ENCODE peak calls at places on chromosomes 13 and 19, in seven cellular contexts. W is H54, V is choroid plexus epithelial cell, Q is hepatic stellate cell, S is fibroblast of mammary gland, O is fibroblast of villous mesenchyme, K is caudate nucleus. P is an unnamed sample.

GRCh38 chr19:54151362-54152035 is 8.0 kb downstream of the LENG1 start:
- DNase-seq in W (no peak), S (no peak), O (no peak), K (peak), Q (no peak), V (no peak), P (no peak)

GRCh38 chr19:36041831-36042230 is 9.2 kb upstream of the CLIP3 start:
- DNase-seq in W (no peak), O (peak), Q (peak), K (peak), S (peak), V (peak), P (no peak)

GRCh38 chr13:107650081-107650701 is 565.1 kb downstream of the LIG4 start:
- DNase-seq in V (peak), W (peak), K (peak), O (peak), Q (peak), S (peak), P (peak)

GRCh38 chr13:75460644-75461043 is 21.3 kb downstream of the TBC1D4 start:
- DNase-seq in V (no peak), S (no peak), W (no peak), K (no peak), Q (no peak), O (no peak), P (no peak)

GRCh38 chr13:76641056-76641455 is 245.1 kb downstream of the KCTD12 start:
- DNase-seq in W (no peak), V (no peak), Q (no peak), O (peak), K (no peak), S (peak), P (no peak)

GRCh38 chr19:54418930-54419800 is 3.9 kb downstream of the TTYH1 start:
- DNase-seq in W (no peak), Q (peak), V (no peak), O (no peak), K (no peak), S (no peak), P (no peak)

GRCh38 chr13:50512602-50513527 is 330.6 kb downstream of the DLEU7 start:
- DNase-seq in W (no peak), Q (peak), O (peak), K (peak), V (peak), S (peak), P (no peak)

GRCh38 chr19:54335979-54336892 is 2.7 kb downstream of the LILRA4 start:
- DNase-seq in O (no peak), W (no peak), V (no peak), K (no peak), Q (no peak), S (no peak), P (no peak)

GRCh38 chr13:23159205-23159586 is 21.6 kb upstream of the SGCG start:
- DNase-seq in S (peak), V (peak), O (peak), W (no peak), K (no peak), Q (peak), P (no peak)

GRCh38 chr13:20489185-20489820 is 36.4 kb downstream of the CRYL1 start:
- DNase-seq in O (no peak), W (no peak), Q (no peak), V (peak), S (peak), K (no peak), P (peak)

GRCh38 chr19:3868770-3869456 is at the start of gene ZFR2:
- DNase-seq in V (no peak), O (no peak), S (no peak), K (peak), W (no peak), Q (no peak), P (no peak)

GRCh38 chr13:98269386-98269785 is 92.3 kb upstream of the RNF113B start:
- DNase-seq in O (no peak), S (no peak), K (no peak), W (no peak), Q (no peak), V (no peak), P (no peak)

GRCh38 chr13:111006508-111007031 is 91.7 kb upstream of the ANKRD10 start:
- DNase-seq in O (peak), Q (peak), S (peak), W (no peak), K (no peak), V (peak), P (no peak)

GRCh38 chr19:35347171-35347929 is at the start of gene FFAR1:
- DNase-seq in K (no peak), O (no peak), Q (no peak), V (no peak), W (no peak), S (no peak), P (no peak)

GRCh38 chr13:46354143-46355087 is 32.6 kb downstream of the RUBCNL start:
- DNase-seq in S (peak), O (peak), Q (peak), V (peak), K (no peak), W (peak), P (no peak)

GRCh38 chr19:10655457-10656312 is 1.5 kb downstream of the ILF3 start:
- DNase-seq in Q (peak), W (no peak), V (peak), K (no peak), S (peak), O (peak), P (no peak)

GRCh38 chr13:26965976-26966375 is 205.4 kb upstream of the GPR12 start:
- DNase-seq in V (peak), K (no peak), W (no peak), Q (peak), S (peak), O (peak), P (no peak)

GRCh38 chr19:45469835-45470146 is 2.0 kb downstream of the FOSB start:
- DNase-seq in O (no peak), V (peak), S (no peak), K (no peak), W (peak), Q (no peak), P (no peak)

GRCh38 chr13:25286308-25286968 is 850 bp downstream of the MTMR6 start:
- DNase-seq in K (peak), W (no peak), O (peak), V (peak), Q (peak), S (peak), P (peak)

GRCh38 chr13:23867027-23867491 is 22.1 kb downstream of the MIPEP start:
- DNase-seq in K (no peak), W (peak), S (peak), Q (peak), O (peak), V (peak), P (no peak)

GRCh38 chr19:1001538-1002166 is 1.4 kb downstream of the GRIN3B start:
- DNase-seq in S (no peak), K (no peak), W (peak), V (no peak), Q (peak), O (no peak), P (no peak)

GRCh38 chr13:21837841-21838551 is 167.1 kb downstream of the FGF9 start:
- DNase-seq in K (no peak), W (no peak), Q (no peak), O (peak), V (no peak), S (no peak), P (no peak)

GRCh38 chr19:52307275-52307674 is 10.3 kb downstream of the ZNF480 start:
- DNase-seq in V (peak), K (no peak), Q (no peak), S (peak), O (peak), W (no peak), P (no peak)

GRCh38 chr19:13938361-13939027 is at the start of gene PODNL1:
- DNase-seq in W (peak), Q (peak), V (peak), K (no peak), S (peak), O (peak), P (no peak)

GRCh38 chr13:67147257-67148218 is 82.6 kb downstream of the PCDH9 start:
- DNase-seq in Q (peak), K (no peak), O (peak), V (peak), S (peak), W (no peak), P (no peak)

GRCh38 chr13:75153834-75154233 is 328.1 kb downstream of the TBC1D4 start:
- DNase-seq in V (peak), S (peak), Q (no peak), K (no peak), O (peak), W (no peak), P (no peak)

GRCh38 chr19:43802216-43802951 is at the start of gene LYPD5:
- DNase-seq in O (no peak), W (no peak), K (no peak), S (no peak), V (no peak), Q (no peak), P (no peak)

P was measured in NCI-H460.